ENCODE peak calls at places on chromosomes 7 and 10, in seven cellular contexts. X is hepatocyte, R is PC-3, E is testis, P is uterus, Z is SK-N-SH, C is stomach. L is an unnamed sample. For H3K9me3 and H3K4me1, the result is how much of the 10 kb centered on the place peaks cover.

GRCh38 chr10:23439452-23439919 is 611 bp downstream of the OTUD1 start:
- DNase-seq in P (no peak), C (no peak), Z (peak), X (no peak), E (no peak), R (no peak), L (no peak)

GRCh38 chr7:140402178-140402835 is 1.6 kb upstream of the RAB19 start:
- DNase-seq in R (peak), X (no peak), C (no peak), E (no peak), Z (no peak), P (no peak), L (no peak)

GRCh38 chr7:21624320-21624719 is 81.5 kb downstream of the DNAH11 start:
- DNase-seq in C (no peak), X (no peak), P (no peak), Z (no peak), E (no peak), R (no peak), L (no peak)

GRCh38 chr7:24304494-24305095 is 20.6 kb downstream of the NPY start:
- DNase-seq in X (no peak), P (no peak), Z (no peak), E (no peak), C (no peak), R (no peak), L (no peak)

GRCh38 chr7:114439581-114439980 is 25.0 kb downstream of the FOXP2 start:
- DNase-seq in P (no peak), E (no peak), C (no peak), Z (no peak), R (no peak), X (no peak), L (no peak)

GRCh38 chr7:1765336-1765735 is 95.3 kb downstream of the ELFN1 start:
- DNase-seq in C (no peak), P (no peak), R (no peak), X (no peak), E (no peak), Z (no peak), L (no peak)

GRCh38 chr10:68900427-68901105 is 549 bp upstream of the DDX50 start:
- DNase-seq in C (no peak), R (no peak), P (no peak), Z (no peak), E (no peak), X (no peak), L (peak)

GRCh38 chr10:43653746-43654145 is 5.1 kb upstream of the ZNF32 start:
- DNase-seq in C (no peak), R (no peak), X (no peak), E (no peak), Z (no peak), P (no peak), L (no peak)

GRCh38 chr7:152747224-152747623 is 12.3 kb upstream of the ACTR3B start:
- DNase-seq in E (no peak), C (no peak), P (no peak), R (no peak), X (no peak), Z (no peak), L (no peak)

GRCh38 chr7:94834359-94834758 is 73.0 kb upstream of the PPP1R9A start:
- DNase-seq in E (no peak), X (no peak), Z (no peak), P (no peak), C (no peak), R (peak), L (no peak)

GRCh38 chr7:94843553-94843952 is 63.8 kb upstream of the PPP1R9A start:
- DNase-seq in P (no peak), E (no peak), R (no peak), Z (no peak), C (no peak), X (no peak), L (no peak)

GRCh38 chr7:94838717-94839116 is 68.7 kb upstream of the PPP1R9A start:
- DNase-seq in C (no peak), Z (no peak), X (no peak), E (no peak), P (no peak), R (no peak), L (no peak)
- H3K9me3 ChIP-seq in C (under half), Z (under half), X (under half), E (under half), P (under half), R (under half), L (under half)

GRCh38 chr10:79201706-79202105 is 132.9 kb downstream of the ZMIZ1 start:
- DNase-seq in R (no peak), Z (no peak), P (no peak), C (no peak), E (no peak), X (no peak), L (no peak)
- H3K4me1 ChIP-seq in R (under half), Z (under half), P (under half), C (under half), E (under half), X (under half), L (under half)

GRCh38 chr7:46653848-46654247 is 732.8 kb upstream of the IGFBP3 start:
- DNase-seq in E (no peak), X (no peak), P (no peak), C (no peak), R (no peak), Z (no peak), L (no peak)

GRCh38 chr7:46652317-46652716 is 731.2 kb upstream of the IGFBP3 start:
- DNase-seq in E (no peak), P (no peak), R (no peak), C (no peak), X (no peak), Z (no peak), L (no peak)

GRCh38 chr7:46651561-46652088 is 730.6 kb upstream of the IGFBP3 start:
- DNase-seq in Z (no peak), X (peak), E (no peak), P (no peak), C (peak), R (peak), L (no peak)

GRCh38 chr7:46658281-46658680 is 737.2 kb upstream of the IGFBP3 start:
- DNase-seq in C (no peak), R (no peak), P (no peak), E (no peak), X (no peak), Z (no peak), L (no peak)

DNA sequence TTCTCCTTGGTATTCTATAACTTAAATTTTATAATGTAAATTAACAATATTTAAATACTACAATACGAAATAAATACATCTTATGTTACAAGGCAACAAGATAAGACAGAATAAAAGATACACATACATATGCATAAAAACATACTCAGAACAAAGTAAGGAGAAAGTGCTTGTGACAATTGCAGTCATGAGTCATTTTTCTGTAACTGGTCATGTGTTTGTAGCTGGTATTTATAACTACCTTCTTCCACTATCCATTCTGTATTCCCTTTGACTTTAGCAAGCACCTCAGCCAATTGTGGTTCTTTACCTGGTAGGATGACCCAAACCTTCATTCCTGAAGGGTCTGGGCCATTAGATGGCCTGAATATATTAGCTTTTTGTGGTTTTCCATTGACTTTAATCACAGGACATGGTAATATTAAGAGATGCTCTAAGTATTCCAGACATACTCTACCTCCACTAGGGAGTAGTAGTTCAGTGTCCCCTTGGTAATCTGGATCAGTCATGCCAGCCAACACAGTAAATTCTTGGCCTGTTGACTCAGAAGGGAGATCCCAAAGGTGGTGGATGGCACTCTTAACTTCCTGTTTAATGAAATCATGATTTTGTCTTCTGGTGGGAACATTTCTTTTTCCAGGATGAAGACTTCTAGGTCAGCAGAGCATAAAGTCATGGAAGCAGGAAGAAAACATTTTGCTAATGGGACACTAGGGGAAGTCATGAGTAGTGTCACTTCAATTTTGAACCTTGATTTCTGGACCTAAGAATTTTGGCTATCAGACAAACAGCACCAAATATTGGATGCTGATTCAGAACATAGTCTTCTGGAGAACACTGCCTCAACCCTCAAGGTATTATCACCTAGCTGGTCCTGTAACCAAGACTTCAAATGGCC is 733.7 kb upstream of the IGFBP3 start:
- DNase-seq in C (no peak), Z (no peak), R (peak), P (no peak), X (no peak), E (no peak), L (no peak)
- TF ChIP-seq CTCF in C (no peak), Z (peak), R (peak), P (no peak), X (no peak), E (no peak), L (no peak)

DNA sequence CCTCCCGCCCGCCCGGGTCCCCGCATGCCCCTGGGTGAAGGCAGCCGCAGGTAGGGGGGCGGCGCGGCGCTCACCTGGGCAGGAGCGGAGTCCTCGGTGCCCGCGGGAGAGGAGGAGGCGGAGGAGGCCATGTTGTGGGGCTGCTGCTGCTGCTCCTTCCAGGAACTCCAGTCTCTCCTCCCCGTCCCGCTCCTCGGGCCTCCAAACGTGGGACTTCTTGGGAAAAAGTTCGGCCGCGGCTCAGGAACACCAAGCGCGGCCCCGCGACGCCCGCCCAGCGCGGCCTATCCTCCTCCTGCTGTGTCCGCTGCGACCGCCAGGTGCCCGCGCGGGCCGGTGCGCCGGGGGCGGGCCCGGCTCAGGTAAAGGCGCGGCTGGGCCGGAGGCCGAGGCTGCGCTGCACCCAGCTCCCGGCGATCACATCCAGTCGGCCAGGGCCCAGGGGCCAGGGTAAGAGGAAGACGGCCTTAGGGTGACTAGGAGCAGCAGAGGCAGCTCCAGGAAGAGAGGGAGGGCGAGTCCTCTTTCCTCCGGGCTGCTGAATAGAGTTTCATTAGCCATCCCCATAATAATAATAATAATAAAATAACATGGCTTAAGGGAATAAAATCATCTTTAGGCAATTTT is 45.0 kb upstream of the CDK1 start:
- DNase-seq in P (peak), E (peak), Z (peak), C (peak), R (peak), X (peak), L (no peak)
- H3K9me3 ChIP-seq in P (under half), E (under half), Z (under half), C (under half), R (under half), X (under half), L (under half)

GRCh38 chr7:30159698-30160143 is 24.9 kb downstream of the MTURN start:
- DNase-seq in E (peak), C (peak), Z (peak), P (no peak), X (peak), R (peak), L (no peak)
- H3K4me1 ChIP-seq in E (under half), C (under half), Z (under half), P (under half), X (under half), R (under half), L (under half)

GRCh38 chr7:31938650-31939049 is 131.6 kb downstream of the PDE1C start:
- DNase-seq in R (peak), C (no peak), P (no peak), Z (no peak), X (no peak), E (no peak), L (no peak)
- TF ChIP-seq CTCF in R (peak), C (no peak), P (no peak), Z (peak), X (no peak), E (no peak), L (no peak)